ENCODE peak calls at places on chromosomes 11 and 22, in five cellular contexts. G is stomach, U is kidney, S is cardiac muscle cell, W is lower lobe of right lung. J is an unnamed sample. For H3K4me1, the result is how much of the 10 kb centered on the place peaks cover.

GRCh38 chr11:45771194-45771941 is 33.6 kb upstream of the SLC35C1 start:
- DNase-seq in G (peak), W (peak), S (peak), U (peak), J (peak)

GRCh38 chr11:66882540-66882939 is 25.7 kb downstream of the LRFN4 start:
- DNase-seq in W (no peak), S (no peak), G (peak), U (no peak), J (no peak)

GRCh38 chr11:132093861-132094260 is 723.4 kb downstream of the NTM start:
- DNase-seq in U (no peak), G (no peak), S (no peak), W (no peak), J (no peak)

GRCh38 chr11:96179905-96180304 is 163.1 kb downstream of the MAML2 start:
- DNase-seq in G (no peak), U (no peak), S (no peak), W (no peak), J (no peak)

GRCh38 chr22:34324763-34325162 is 404.5 kb upstream of the LARGE1 start:
- DNase-seq in U (no peak), S (no peak), G (no peak), W (no peak), J (no peak)

GRCh38 chr11:42344204-42344792 is 884.8 kb upstream of the LRRC4C start:
- DNase-seq in G (no peak), W (no peak), S (no peak), U (peak), J (no peak)

GRCh38 chr11:71124127-71124526 is 128.2 kb downstream of the SHANK2 start:
- DNase-seq in G (no peak), S (no peak), W (no peak), U (no peak), J (no peak)

GRCh38 chr22:36595968-36596367 is 67.0 kb upstream of the EIF3D start:
- DNase-seq in G (no peak), W (no peak), S (no peak), U (no peak), J (no peak)

GRCh38 chr11:12958984-12959383 is 50.1 kb upstream of the RASSF10 start:
- DNase-seq in S (no peak), G (no peak), U (no peak), W (no peak), J (no peak)

GRCh38 chr11:61762798-61763197 is 10.4 kb downstream of the MYRF start:
- DNase-seq in S (no peak), U (no peak), W (no peak), G (no peak), J (no peak)

GRCh38 chr22:38315801-38316339 is 1.4 kb downstream of the CSNK1E start:
- DNase-seq in U (no peak), G (no peak), S (peak), W (no peak), J (peak)

GRCh38 chr11:121024989-121025388 is 1.1 kb downstream of the TBCEL start:
- DNase-seq in G (no peak), S (no peak), U (no peak), W (no peak), J (no peak)

GRCh38 chr11:14977481-14977880 is 5.3 kb upstream of the CALCA start:
- DNase-seq in W (no peak), G (no peak), U (no peak), S (no peak), J (no peak)

GRCh38 chr11:47899801-47900200 is 51.7 kb upstream of the NUP160 start:
- DNase-seq in S (no peak), G (no peak), W (no peak), U (no peak), J (no peak)

GRCh38 chr22:24953294-24954113 is 988 bp downstream of the KIAA1671 start:
- DNase-seq in S (no peak), G (peak), W (peak), U (peak), J (peak)

GRCh38 chr22:48894064-48894671 is 933.5 kb downstream of the BRD1 start:
- DNase-seq in U (no peak), S (no peak), G (peak), W (no peak), J (no peak)

GRCh38 chr11:45919806-45920530 is 2.3 kb upstream of the PEX16 start:
- DNase-seq in G (peak), U (peak), S (no peak), W (peak), J (no peak)

GRCh38 chr22:47395481-47395880 is 633.0 kb downstream of the TBC1D22A start:
- DNase-seq in G (no peak), S (peak), U (peak), W (no peak), J (no peak)

GRCh38 chr11:1854949-1855885 is 2.3 kb downstream of the LSP1 start:
- DNase-seq in U (peak), G (no peak), S (no peak), W (no peak), J (no peak)

GRCh38 chr11:96827164-96827563 is 437.4 kb downstream of the JRKL start:
- DNase-seq in U (no peak), G (no peak), S (peak), W (no peak), J (no peak)

GRCh38 chr22:35892192-35892591 is 136.4 kb downstream of the RBFOX2 start:
- DNase-seq in U (no peak), W (no peak), S (peak), G (no peak), J (no peak)

GRCh38 chr11:113417428-113417827 is 29.8 kb downstream of the ANKK1 start:
- DNase-seq in G (no peak), S (no peak), U (no peak), W (no peak), J (no peak)

GRCh38 chr11:74559934-74560309 is 32.5 kb upstream of the POLD3 start:
- DNase-seq in G (no peak), S (no peak), U (no peak), W (no peak), J (no peak)

GRCh38 chr11:61693897-61694840 is 14.0 kb downstream of the DAGLA start:
- DNase-seq in W (no peak), U (peak), S (no peak), G (no peak), J (peak)

GRCh38 chr11:19577849-19578619 is 134.6 kb upstream of the NAV2 start:
- DNase-seq in S (peak), W (no peak), G (no peak), U (peak), J (no peak)

GRCh38 chr22:24567668-24568067 is 11.9 kb downstream of the SNRPD3 start:
- DNase-seq in G (no peak), S (no peak), U (no peak), W (no peak), J (no peak)

GRCh38 chr11:62724171-62724570 is 3.1 kb downstream of the HNRNPUL2 start:
- DNase-seq in S (no peak), U (no peak), G (no peak), W (no peak), J (no peak)

GRCh38 chr11:127789887-127790286 is 789.3 kb upstream of the KIRREL3 start:
- DNase-seq in G (no peak), S (no peak), W (no peak), U (no peak), J (no peak)

GRCh38 chr11:61361237-61361636 is 445 bp downstream of the CYB561A3 start:
- DNase-seq in S (no peak), W (no peak), G (no peak), U (no peak), J (no peak)

GRCh38 chr11:73326929-73327811 is 19.1 kb downstream of the ARHGEF17 start:
- DNase-seq in W (no peak), S (peak), G (no peak), U (no peak), J (no peak)

GRCh38 chr11:130181295-130182272 is 22.0 kb downstream of the ST14 start:
- DNase-seq in W (no peak), G (peak), S (peak), U (no peak), J (peak)

GRCh38 chr11:5618807-5619206 is 6.0 kb upstream of the TRIM34 start:
- DNase-seq in W (no peak), U (no peak), S (peak), G (no peak), J (no peak)

GRCh38 chr22:47193606-47194316 is 431.3 kb downstream of the TBC1D22A start:
- DNase-seq in W (peak), G (peak), U (peak), S (no peak), J (no peak)

GRCh38 chr22:28075260-28075981 is 156.4 kb upstream of the PITPNB start:
- DNase-seq in U (no peak), G (peak), W (peak), S (peak), J (peak)

GRCh38 chr11:9753031-9753430 is 89.2 kb downstream of the SWAP70 start:
- DNase-seq in U (no peak), W (no peak), S (peak), G (no peak), J (no peak)

DNA sequence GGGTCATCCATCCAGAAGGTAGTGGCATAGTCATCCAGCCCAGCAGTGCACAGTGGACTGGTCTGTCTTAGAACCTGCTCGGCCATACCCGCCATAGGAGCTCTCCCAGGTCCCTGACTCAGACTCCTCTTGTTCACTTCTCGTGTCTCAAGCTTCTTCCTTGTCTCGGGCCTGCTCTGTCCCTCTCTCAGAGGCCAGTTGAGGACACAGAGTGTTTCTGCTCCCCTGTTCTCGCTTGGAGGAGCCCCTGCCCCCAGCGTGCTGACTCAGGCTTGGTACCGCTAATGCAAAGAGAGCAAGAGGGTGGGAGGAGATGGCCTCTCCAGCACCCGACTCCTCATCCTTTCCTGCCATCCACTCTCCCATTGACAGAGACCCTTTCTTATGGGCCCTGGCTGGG is 15.7 kb downstream of the TSPAN18 start:
- DNase-seq in G (no peak), W (no peak), S (no peak), U (no peak), J (no peak)
- H3K4me1 ChIP-seq in G (under half), W (under half), S (under half), U (under half), J (under half)

GRCh38 chr11:35571703-35572102 is 46.3 kb upstream of the PAMR1 start:
- DNase-seq in G (no peak), U (no peak), S (no peak), W (no peak), J (no peak)

GRCh38 chr11:35564246-35564595 is 38.8 kb upstream of the PAMR1 start:
- DNase-seq in U (no peak), S (no peak), G (no peak), W (no peak), J (no peak)

GRCh38 chr11:35566885-35567284 is 41.5 kb upstream of the PAMR1 start:
- DNase-seq in W (no peak), S (no peak), G (no peak), U (no peak), J (no peak)

GRCh38 chr11:35566161-35566560 is 40.7 kb upstream of the PAMR1 start:
- DNase-seq in U (no peak), W (no peak), G (no peak), S (peak), J (no peak)

GRCh38 chr11:35567737-35568465 is 42.5 kb upstream of the PAMR1 start:
- DNase-seq in G (no peak), W (peak), S (no peak), U (no peak), J (no peak)
- H3K27ac ChIP-seq in G (no peak), W (peak), S (no peak), U (no peak), J (no peak)

GRCh38 chr11:8721740-8722139 is 39.1 kb downstream of the RPL27A start:
- DNase-seq in G (no peak), W (no peak), U (peak), S (peak), J (no peak)
- H3K4me1 ChIP-seq in G (half or more), W (half or more), U (under half), S (under half), J (under half)

GRCh38 chr11:94938399-94939055 is 34.8 kb downstream of the CWC15 start:
- DNase-seq in W (peak), U (peak), S (peak), G (no peak), J (no peak)
- H3K27ac ChIP-seq in W (peak), U (peak), S (no peak), G (peak), J (peak)

DNA sequence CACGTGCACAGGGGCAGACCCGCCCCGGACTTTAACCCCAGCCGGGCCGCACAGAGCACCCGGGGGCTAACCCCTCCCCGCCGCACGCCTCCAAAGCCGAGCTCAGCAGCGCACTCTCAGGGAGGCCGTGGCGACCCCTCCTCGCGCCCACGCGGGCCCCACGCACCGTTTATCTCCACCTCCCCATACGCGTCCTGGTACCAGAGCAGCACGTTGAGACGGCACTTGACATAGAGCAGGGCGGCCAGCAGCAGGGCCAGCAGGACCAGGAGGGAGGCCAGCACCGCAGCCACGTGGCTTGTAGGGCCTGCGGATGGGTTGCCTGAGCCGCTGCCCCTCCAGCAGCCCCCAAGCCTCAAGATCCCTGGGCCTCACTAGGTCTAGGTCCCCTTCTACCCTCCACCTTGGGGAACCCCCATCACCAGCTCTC is 7.1 kb downstream of the SIGIRR start:
- DNase-seq in W (no peak), U (no peak), G (no peak), S (no peak), J (no peak)
- H3K4me1 ChIP-seq in W (under half), U (under half), G (under half), S (under half), J (under half)

GRCh38 chr11:116792144-116792868 is 627 bp upstream of the APOA5 start:
- DNase-seq in G (no peak), U (no peak), W (no peak), S (no peak), J (no peak)
- H3K27ac ChIP-seq in G (no peak), U (no peak), W (no peak), S (no peak), J (no peak)

DNA sequence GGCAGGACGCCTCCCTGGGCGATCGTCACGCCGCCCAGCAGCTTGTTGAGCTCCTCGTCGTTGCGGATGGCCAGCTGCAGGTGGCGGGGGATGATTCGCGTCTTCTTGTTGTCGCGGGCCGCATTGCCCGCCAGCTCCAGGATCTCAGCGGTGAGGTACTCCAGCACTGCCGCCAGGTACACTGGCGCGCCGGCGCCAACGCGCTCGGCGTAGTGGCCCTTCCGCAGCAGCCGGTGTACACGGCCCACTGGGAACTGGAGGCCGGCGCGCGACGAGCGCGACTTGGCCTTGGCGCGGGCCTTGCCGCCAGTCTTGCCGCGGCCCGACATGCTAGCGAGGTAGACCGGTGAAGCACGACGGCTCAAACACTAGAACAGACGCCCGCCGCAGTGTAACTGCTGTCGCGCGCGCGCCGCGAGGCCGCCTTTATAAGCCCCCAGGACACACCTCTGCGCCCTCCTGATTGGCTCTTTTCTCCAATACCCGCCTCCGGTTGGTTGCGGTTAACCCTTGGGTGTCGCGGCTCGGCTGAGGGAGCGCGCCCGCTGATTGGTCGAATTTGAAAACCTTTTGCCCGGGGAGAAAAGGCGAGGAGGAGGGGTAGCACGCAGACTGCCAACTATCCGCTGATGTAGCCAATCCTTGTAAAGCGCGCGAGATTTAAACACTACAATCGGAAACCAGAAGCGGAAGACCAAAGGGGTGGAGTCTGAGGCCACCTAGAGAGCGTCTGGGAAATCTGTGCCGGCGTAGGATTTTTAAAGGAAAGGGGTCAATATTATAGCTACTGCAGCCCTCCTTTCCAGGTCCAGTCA is 6.4 kb downstream of the DPAGT1 start:
- DNase-seq in G (peak), W (peak), U (peak), S (peak), J (peak)
- H3K4me1 ChIP-seq in G (under half), W (under half), U (under half), S (under half), J (under half)

GRCh38 chr22:42180349-42180842 is 49.8 kb upstream of the CYP2D6 start:
- DNase-seq in W (no peak), U (no peak), G (no peak), S (no peak), J (peak)
- H3K27ac ChIP-seq in W (no peak), U (peak), G (peak), S (peak), J (peak)

GRCh38 chr11:69771466-69771865 is 3.7 kb downstream of the FGF4 start:
- DNase-seq in U (no peak), G (no peak), S (no peak), W (no peak), J (no peak)

GRCh38 chr11:69773626-69774353 is 1.4 kb downstream of the FGF4 start:
- DNase-seq in S (no peak), W (no peak), U (no peak), G (no peak), J (no peak)

GRCh38 chr11:69774354-69775162 is 583 bp downstream of the FGF4 start:
- DNase-seq in S (no peak), G (no peak), W (no peak), U (no peak), J (no peak)

GRCh38 chr11:69770525-69770924 is 4.6 kb downstream of the FGF4 start:
- DNase-seq in G (no peak), S (no peak), U (no peak), W (no peak), J (no peak)

GRCh38 chr11:69772646-69773045 is 2.5 kb downstream of the FGF4 start:
- DNase-seq in G (no peak), U (no peak), W (no peak), S (no peak), J (no peak)
- H3K4me1 ChIP-seq in G (under half), U (under half), W (under half), S (under half), J (under half)

DNA sequence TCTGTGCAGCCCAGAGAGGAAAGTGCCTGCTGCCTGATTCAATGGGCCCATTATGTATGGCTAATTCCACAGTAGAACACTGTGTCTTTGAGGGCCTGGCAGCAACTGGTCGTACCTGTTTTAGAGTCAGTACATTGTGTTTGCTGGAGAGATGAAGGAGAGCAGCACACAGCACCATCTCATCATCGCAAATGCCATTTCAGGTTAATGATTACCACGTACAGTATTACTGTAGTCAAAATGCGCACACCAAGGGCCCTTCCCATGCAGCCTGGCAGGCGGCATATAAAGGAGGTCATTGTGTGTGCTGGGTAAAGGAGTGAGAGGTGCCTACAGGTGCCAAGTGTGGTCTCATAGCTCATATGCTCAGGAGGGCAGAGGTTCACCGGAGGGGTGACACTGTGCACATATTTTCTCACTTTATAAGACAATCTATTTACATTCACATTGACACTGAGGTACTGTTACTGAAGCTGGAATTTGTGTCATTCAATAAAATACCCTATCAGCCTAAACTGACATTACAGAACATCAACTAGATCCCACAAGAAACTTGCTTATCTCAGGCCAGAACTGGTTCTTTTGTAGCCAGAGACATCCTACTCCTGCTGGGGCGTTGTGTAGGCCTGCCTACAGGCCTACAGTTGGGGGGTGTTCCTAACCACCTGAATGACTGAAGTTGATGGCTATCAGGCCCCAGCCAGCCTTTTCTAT is 90.4 kb downstream of the APIP start:
- DNase-seq in S (no peak), G (peak), W (peak), U (no peak), J (peak)
- H3K27ac ChIP-seq in S (no peak), G (peak), W (peak), U (peak), J (no peak)

J was measured in small intestine.